ENCODE peak calls at places on chromosomes 12 and 14, in seven cellular contexts. One of them, this sample, is unnamed.

GRCh38 chr12:116607039-116607438 is 47.9 kb downstream of the MAP1LC3B2 start:
- DNase-seq in left lung: no peak
- DNase-seq in OCI-LY7: no peak
- DNase-seq in lower lobe of right lung: no peak
- DNase-seq in foreskin keratinocyte: peak; percentile 37
- DNase-seq in tibial artery: no peak
- DNase-seq in right lobe of liver: no peak
- DNase-seq in this sample: no peak

GRCh38 chr14:105375635-105376057 is 22.7 kb upstream of the TEX22 start:
- DNase-seq in left lung: no peak
- DNase-seq in OCI-LY7: peak; percentile 23
- DNase-seq in lower lobe of right lung: no peak
- DNase-seq in foreskin keratinocyte: no peak
- DNase-seq in tibial artery: no peak
- DNase-seq in right lobe of liver: no peak
- DNase-seq in this sample: no peak

GRCh38 chr12:89817501-89818226 is 109.0 kb upstream of the ATP2B1 start:
- DNase-seq in left lung: no peak
- DNase-seq in OCI-LY7: no peak
- DNase-seq in lower lobe of right lung: no peak
- DNase-seq in foreskin keratinocyte: no peak
- DNase-seq in tibial artery: no peak
- DNase-seq in right lobe of liver: no peak
- DNase-seq in this sample: no peak

GRCh38 chr12:54220092-54220557 is 31.3 kb upstream of the SMUG1 start:
- DNase-seq in left lung: no peak
- DNase-seq in OCI-LY7: peak; percentile 81
- DNase-seq in lower lobe of right lung: no peak
- DNase-seq in foreskin keratinocyte: peak; percentile 88
- DNase-seq in tibial artery: peak; percentile 82
- DNase-seq in right lobe of liver: peak; percentile 60
- DNase-seq in this sample: peak; percentile 54

GRCh38 chr12:25497021-25497420 is 56.1 kb downstream of the LMNTD1 start:
- DNase-seq in left lung: no peak
- DNase-seq in OCI-LY7: no peak
- DNase-seq in lower lobe of right lung: no peak
- DNase-seq in foreskin keratinocyte: peak; percentile 37
- DNase-seq in tibial artery: no peak
- DNase-seq in right lobe of liver: no peak
- DNase-seq in this sample: peak; percentile 37

GRCh38 chr12:14886271-14886670 is 617 bp upstream of the MGP start:
- DNase-seq in left lung: no peak
- DNase-seq in OCI-LY7: no peak
- DNase-seq in lower lobe of right lung: no peak
- DNase-seq in foreskin keratinocyte: peak; percentile 11
- DNase-seq in tibial artery: no peak
- DNase-seq in right lobe of liver: no peak
- DNase-seq in this sample: no peak

GRCh38 chr12:113005759-113006158 is 27.4 kb downstream of the OAS2 start:
- DNase-seq in left lung: no peak
- DNase-seq in OCI-LY7: peak; percentile 48
- DNase-seq in lower lobe of right lung: no peak
- DNase-seq in foreskin keratinocyte: no peak
- DNase-seq in tibial artery: no peak
- DNase-seq in right lobe of liver: no peak
- DNase-seq in this sample: no peak

GRCh38 chr14:100486025-100486828 is 101.0 kb downstream of the BEGAIN start:
- DNase-seq in left lung: no peak
- DNase-seq in OCI-LY7: peak; percentile 56
- DNase-seq in lower lobe of right lung: peak; percentile 60
- DNase-seq in foreskin keratinocyte: peak; percentile 19
- DNase-seq in tibial artery: no peak
- DNase-seq in right lobe of liver: peak; percentile 51
- DNase-seq in this sample: peak; percentile 76

GRCh38 chr12:34223640-34224039 is 201.3 kb downstream of the ALG10 start:
- DNase-seq in left lung: no peak
- DNase-seq in OCI-LY7: no peak
- DNase-seq in lower lobe of right lung: no peak
- DNase-seq in foreskin keratinocyte: no peak
- DNase-seq in tibial artery: no peak
- DNase-seq in right lobe of liver: no peak
- DNase-seq in this sample: no peak

GRCh38 chr12:99752740-99753139 is 105.2 kb downstream of the GARIN6 start:
- DNase-seq in left lung: no peak
- DNase-seq in OCI-LY7: no peak
- DNase-seq in lower lobe of right lung: no peak
- DNase-seq in foreskin keratinocyte: peak; percentile 74
- DNase-seq in tibial artery: no peak
- DNase-seq in right lobe of liver: no peak
- DNase-seq in this sample: no peak

GRCh38 chr12:104503191-104503590 is 46.4 kb downstream of the CHST11 start:
- DNase-seq in left lung: no peak
- DNase-seq in OCI-LY7: no peak
- DNase-seq in lower lobe of right lung: no peak
- DNase-seq in foreskin keratinocyte: no peak
- DNase-seq in tibial artery: no peak
- DNase-seq in right lobe of liver: no peak
- DNase-seq in this sample: no peak

DNA sequence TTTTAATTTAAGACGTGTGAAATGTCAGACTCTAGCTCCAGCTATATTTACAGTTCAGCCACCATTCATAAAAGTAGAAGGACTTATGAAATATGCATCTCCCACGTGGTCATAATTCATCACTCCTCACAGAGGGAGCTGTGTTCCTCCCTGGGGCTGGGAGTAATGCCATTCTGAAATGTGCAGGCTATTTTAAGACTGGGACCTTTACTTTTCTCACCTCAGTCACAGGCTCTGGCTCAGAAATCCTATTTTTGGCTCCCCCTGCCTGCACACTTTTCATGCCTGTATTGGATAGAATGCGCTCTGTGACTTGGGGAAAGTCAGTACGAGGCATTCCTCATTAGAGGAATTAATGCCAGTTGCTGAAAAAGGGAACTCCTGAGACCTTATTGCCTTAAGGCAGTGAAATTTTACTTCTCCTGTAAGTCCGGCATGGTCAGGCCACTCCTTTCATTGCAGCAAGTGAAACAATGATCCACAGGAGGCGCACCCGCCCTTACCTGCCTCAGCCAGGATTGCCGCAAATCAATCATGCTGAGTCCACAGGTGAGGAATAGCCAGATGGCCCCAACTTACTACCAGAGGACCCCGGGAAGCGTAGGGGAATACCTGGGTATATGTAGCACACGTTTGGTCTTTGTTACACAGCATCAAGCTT is 1133.2 kb upstream of the TMEM132C start:
- DNase-seq in left lung: no peak
- DNase-seq in OCI-LY7: no peak
- DNase-seq in lower lobe of right lung: no peak
- DNase-seq in foreskin keratinocyte: peak; percentile 62
- DNase-seq in tibial artery: no peak
- DNase-seq in right lobe of liver: no peak
- DNase-seq in this sample: no peak
- TF ChIP-seq CTCF in left lung: no peak
- TF ChIP-seq CTCF in OCI-LY7: no peak
- TF ChIP-seq CTCF in lower lobe of right lung: no peak
- TF ChIP-seq CTCF in foreskin keratinocyte: peak; percentile 52
- TF ChIP-seq CTCF in tibial artery: no peak
- TF ChIP-seq CTCF in right lobe of liver: no peak
- TF ChIP-seq CTCF in this sample: no peak

GRCh38 chr12:77204055-77204454 is 138.7 kb upstream of the E2F7 start:
- DNase-seq in left lung: no peak
- DNase-seq in OCI-LY7: no peak
- DNase-seq in lower lobe of right lung: no peak
- DNase-seq in foreskin keratinocyte: peak; percentile 11
- DNase-seq in tibial artery: no peak
- DNase-seq in right lobe of liver: no peak
- DNase-seq in this sample: no peak
- TF ChIP-seq CTCF in left lung: no peak
- TF ChIP-seq CTCF in OCI-LY7: peak; percentile 31
- TF ChIP-seq CTCF in lower lobe of right lung: no peak
- TF ChIP-seq CTCF in foreskin keratinocyte: peak; percentile 44
- TF ChIP-seq CTCF in tibial artery: no peak
- TF ChIP-seq CTCF in right lobe of liver: no peak
- TF ChIP-seq CTCF in this sample: no peak

DNA sequence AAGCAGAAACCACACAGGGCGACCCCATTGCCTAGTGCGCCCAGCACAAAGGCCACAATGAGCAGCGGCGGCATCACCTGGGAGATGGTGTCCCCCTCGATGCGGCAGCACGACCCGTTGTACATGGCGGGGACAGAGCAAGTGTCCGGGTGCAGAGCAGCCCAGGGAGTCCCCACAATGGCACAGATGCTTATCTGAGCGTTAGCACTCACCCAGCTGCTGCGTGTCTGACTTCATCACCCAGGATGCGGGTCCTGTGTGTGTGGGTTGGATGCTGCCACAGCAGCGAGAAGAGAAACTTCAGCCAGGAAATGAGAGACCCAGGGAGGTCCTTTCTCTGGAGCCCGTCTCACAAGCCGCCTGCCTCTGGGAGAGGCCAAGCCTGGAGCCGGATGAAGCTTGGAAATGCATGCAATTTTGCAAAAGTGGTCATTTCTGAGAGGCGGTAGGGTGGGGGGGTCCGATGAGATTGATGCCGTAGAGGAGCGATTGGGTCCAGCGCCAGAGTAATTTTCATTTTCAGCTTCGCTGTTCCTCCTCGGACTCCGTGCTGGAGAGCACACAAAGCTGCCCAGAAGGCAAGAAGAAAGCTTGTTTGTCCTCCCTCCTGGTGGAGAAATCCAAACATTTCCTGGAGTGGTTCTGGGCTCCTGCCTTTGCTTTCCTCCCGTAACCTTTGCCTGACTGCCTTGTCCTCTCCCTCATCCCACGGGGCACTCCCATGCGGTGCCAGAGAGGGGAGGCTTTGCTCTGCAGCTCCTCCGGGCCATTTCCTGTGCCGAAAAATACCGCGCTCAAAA is at the start of gene HCAR1:
- DNase-seq in left lung: no peak
- DNase-seq in OCI-LY7: no peak
- DNase-seq in lower lobe of right lung: no peak
- DNase-seq in foreskin keratinocyte: no peak
- DNase-seq in tibial artery: peak; percentile 57
- DNase-seq in right lobe of liver: no peak
- DNase-seq in this sample: no peak
- TF ChIP-seq CTCF in left lung: no peak
- TF ChIP-seq CTCF in OCI-LY7: no peak
- TF ChIP-seq CTCF in lower lobe of right lung: no peak
- TF ChIP-seq CTCF in foreskin keratinocyte: no peak
- TF ChIP-seq CTCF in tibial artery: no peak
- TF ChIP-seq CTCF in right lobe of liver: no peak
- TF ChIP-seq CTCF in this sample: no peak

GRCh38 chr12:47835017-47835830 is 15.5 kb upstream of the HDAC7 start:
- DNase-seq in left lung: no peak
- DNase-seq in OCI-LY7: peak; percentile 91
- DNase-seq in lower lobe of right lung: no peak
- DNase-seq in foreskin keratinocyte: no peak
- DNase-seq in tibial artery: no peak
- DNase-seq in right lobe of liver: no peak
- DNase-seq in this sample: no peak

GRCh38 chr12:47838286-47838931 is 18.7 kb upstream of the HDAC7 start:
- DNase-seq in left lung: no peak
- DNase-seq in OCI-LY7: peak; percentile 67
- DNase-seq in lower lobe of right lung: no peak
- DNase-seq in foreskin keratinocyte: no peak
- DNase-seq in tibial artery: peak; percentile 67
- DNase-seq in right lobe of liver: no peak
- DNase-seq in this sample: no peak

GRCh38 chr12:47835831-47836155 is 16.1 kb upstream of the HDAC7 start:
- DNase-seq in left lung: no peak
- DNase-seq in OCI-LY7: peak; percentile 33
- DNase-seq in lower lobe of right lung: no peak
- DNase-seq in foreskin keratinocyte: peak; percentile 86
- DNase-seq in tibial artery: no peak
- DNase-seq in right lobe of liver: no peak
- DNase-seq in this sample: no peak

GRCh38 chr12:47839214-47839613 is 19.5 kb upstream of the HDAC7 start:
- DNase-seq in left lung: no peak
- DNase-seq in OCI-LY7: no peak
- DNase-seq in lower lobe of right lung: no peak
- DNase-seq in foreskin keratinocyte: no peak
- DNase-seq in tibial artery: peak; percentile 48
- DNase-seq in right lobe of liver: no peak
- DNase-seq in this sample: no peak

DNA sequence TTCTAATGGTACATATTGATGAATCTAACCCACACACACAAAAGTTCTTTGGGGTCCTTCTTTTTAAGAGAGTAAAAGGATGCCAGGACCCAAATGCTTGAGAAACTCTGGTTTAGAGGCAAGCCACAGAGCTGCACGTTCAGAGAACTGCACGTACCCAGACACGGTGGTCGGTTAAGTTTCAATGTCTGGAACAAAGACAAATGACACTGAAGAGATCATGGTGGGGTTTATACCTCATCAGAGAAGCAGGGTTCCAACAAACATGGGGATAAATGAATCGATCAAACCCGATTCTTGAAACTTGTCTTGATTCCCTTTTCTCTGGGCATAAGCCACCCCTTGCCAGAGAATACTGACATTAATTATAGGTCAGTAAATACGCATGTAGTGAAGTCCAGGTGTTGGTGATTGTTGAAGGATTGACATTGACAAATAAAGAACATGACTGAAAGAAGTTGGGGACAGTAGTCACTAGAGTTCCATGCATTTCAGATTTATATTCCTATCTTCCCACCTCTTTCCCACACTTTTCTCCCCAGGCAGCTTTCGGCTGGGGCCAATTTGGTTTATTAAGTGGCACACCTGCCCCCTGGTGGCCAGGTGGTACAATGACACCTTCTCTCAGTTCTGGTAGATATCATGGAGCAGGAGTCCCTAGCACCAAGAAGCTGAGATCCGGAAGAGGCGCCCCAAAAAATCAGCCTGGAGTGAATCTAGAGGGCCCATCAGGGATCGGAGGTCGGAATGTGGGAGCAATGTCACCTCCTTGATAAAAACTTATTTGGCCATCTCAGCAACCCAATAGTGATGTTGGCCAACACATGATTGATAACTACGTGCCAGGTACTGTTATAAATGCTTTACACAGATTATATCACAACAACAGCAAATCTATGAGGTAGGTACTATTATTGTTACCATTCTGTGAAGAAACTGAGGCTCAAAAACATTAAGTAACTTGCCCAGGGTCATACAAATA is 17.8 kb upstream of the HDAC7 start:
- DNase-seq in left lung: no peak
- DNase-seq in OCI-LY7: peak; percentile 76
- DNase-seq in lower lobe of right lung: peak; percentile 75
- DNase-seq in foreskin keratinocyte: peak; percentile 57
- DNase-seq in tibial artery: peak; percentile 87
- DNase-seq in right lobe of liver: peak; percentile 70
- DNase-seq in this sample: peak; percentile 84
- TF ChIP-seq CTCF in left lung: peak; percentile 93
- TF ChIP-seq CTCF in OCI-LY7: peak; percentile 97
- TF ChIP-seq CTCF in lower lobe of right lung: peak; percentile 90
- TF ChIP-seq CTCF in foreskin keratinocyte: peak; percentile 91
- TF ChIP-seq CTCF in tibial artery: peak; percentile 96
- TF ChIP-seq CTCF in right lobe of liver: peak; percentile 93
- TF ChIP-seq CTCF in this sample: peak; percentile 84

This sample was measured in RWPE1.